ENCODE peak calls at places on chromosomes 1 and 21, in four cellular contexts. J is kidney, Y is neural progenitor cell, M is MM.1S. B is an unnamed sample.

GRCh38 chr1:5001466-5001865 is 347.1 kb downstream of the AJAP1 start:
- DNase-seq in Y (peak; percentile 74), M (no peak), J (no peak), B (peak; percentile 82)

GRCh38 chr1:167166703-167167100 is 54.0 kb upstream of the POU2F1 start:
- DNase-seq in Y (no peak), J (no peak), M (no peak), B (no peak)

GRCh38 chr1:246117066-246117791 is 389.9 kb downstream of the SMYD3 start:
- DNase-seq in Y (peak; percentile 60), M (peak; percentile 31), J (no peak), B (peak; percentile 75)

GRCh38 chr1:227947678-227948492 is at the start of gene WNT9A:
- DNase-seq in J (peak; percentile 84), Y (peak; percentile 94), M (no peak), B (peak; percentile 87)

GRCh38 chr21:32064511-32064910 is 191.7 kb downstream of the HUNK start:
- DNase-seq in J (no peak), Y (no peak), M (no peak), B (no peak)

GRCh38 chr1:84675631-84676030 is 14.6 kb downstream of the SSX2IP start:
- DNase-seq in Y (no peak), J (no peak), M (no peak), B (no peak)

GRCh38 chr1:108758782-108759181 is 12.3 kb downstream of the STXBP3 start:
- DNase-seq in Y (no peak), J (no peak), M (no peak), B (no peak)

GRCh38 chr1:162151900-162152829 is 82.7 kb downstream of the NOS1AP start:
- DNase-seq in J (no peak), Y (no peak), M (no peak), B (no peak)

GRCh38 chr1:67760030-67760821 is 73.0 kb downstream of the GNG12 start:
- DNase-seq in M (peak; percentile 94), J (no peak), Y (peak; percentile 77), B (peak; percentile 86)

GRCh38 chr1:165129568-165130164 is 226.8 kb downstream of the LMX1A start:
- DNase-seq in Y (peak; percentile 93), M (peak; percentile 94), J (peak; percentile 76), B (peak; percentile 96)

GRCh38 chr1:47805020-47805419 is 192.2 kb downstream of the TRABD2B start:
- DNase-seq in Y (no peak), J (no peak), M (no peak), B (no peak)

GRCh38 chr1:248821101-248821500 is 4.6 kb downstream of the SH3BP5L start:
- DNase-seq in Y (no peak), J (no peak), M (no peak), B (no peak)

GRCh38 chr1:4509206-4509605 is 145.2 kb upstream of the AJAP1 start:
- DNase-seq in J (no peak), Y (no peak), M (no peak), B (no peak)

GRCh38 chr1:167957710-167958109 is 20.8 kb upstream of the MPC2 start:
- DNase-seq in M (no peak), J (no peak), Y (no peak), B (no peak)

GRCh38 chr1:25086518-25087079 is 145.7 kb downstream of the SYF2 start:
- DNase-seq in J (no peak), M (no peak), Y (no peak), B (no peak)

GRCh38 chr1:165855010-165855838 is 27.8 kb downstream of the UCK2 start:
- DNase-seq in J (no peak), M (no peak), Y (no peak), B (no peak)

GRCh38 chr1:45730075-45730779 is 20.2 kb downstream of the IPP start:
- DNase-seq in Y (no peak), M (no peak), J (no peak), B (no peak)

GRCh38 chr1:67005068-67005467 is 48.9 kb downstream of the SLC35D1 start:
- DNase-seq in Y (no peak), J (no peak), M (no peak), B (no peak)

GRCh38 chr1:167365360-167365759 is 144.7 kb downstream of the POU2F1 start:
- DNase-seq in Y (no peak), J (no peak), M (no peak), B (no peak)

GRCh38 chr1:155472491-155472890 is 90.1 kb downstream of the ASH1L start:
- DNase-seq in M (no peak), J (no peak), Y (no peak), B (no peak)

GRCh38 chr1:74683656-74684055 is 10.1 kb upstream of the ERICH3 start:
- DNase-seq in Y (no peak), M (no peak), J (no peak), B (no peak)

GRCh38 chr1:205417884-205418283 is 4.0 kb downstream of the LEMD1 start:
- DNase-seq in M (no peak), Y (no peak), J (no peak), B (peak; percentile 29)

GRCh38 chr1:911875-912739 is 11.6 kb upstream of the SAMD11 start:
- DNase-seq in Y (peak; percentile 1), M (no peak), J (peak; percentile 55), B (peak; percentile 32)

GRCh38 chr21:34900376-34900775 is 148.7 kb downstream of the RUNX1 start:
- DNase-seq in M (no peak), Y (no peak), J (no peak), B (no peak)

DNA sequence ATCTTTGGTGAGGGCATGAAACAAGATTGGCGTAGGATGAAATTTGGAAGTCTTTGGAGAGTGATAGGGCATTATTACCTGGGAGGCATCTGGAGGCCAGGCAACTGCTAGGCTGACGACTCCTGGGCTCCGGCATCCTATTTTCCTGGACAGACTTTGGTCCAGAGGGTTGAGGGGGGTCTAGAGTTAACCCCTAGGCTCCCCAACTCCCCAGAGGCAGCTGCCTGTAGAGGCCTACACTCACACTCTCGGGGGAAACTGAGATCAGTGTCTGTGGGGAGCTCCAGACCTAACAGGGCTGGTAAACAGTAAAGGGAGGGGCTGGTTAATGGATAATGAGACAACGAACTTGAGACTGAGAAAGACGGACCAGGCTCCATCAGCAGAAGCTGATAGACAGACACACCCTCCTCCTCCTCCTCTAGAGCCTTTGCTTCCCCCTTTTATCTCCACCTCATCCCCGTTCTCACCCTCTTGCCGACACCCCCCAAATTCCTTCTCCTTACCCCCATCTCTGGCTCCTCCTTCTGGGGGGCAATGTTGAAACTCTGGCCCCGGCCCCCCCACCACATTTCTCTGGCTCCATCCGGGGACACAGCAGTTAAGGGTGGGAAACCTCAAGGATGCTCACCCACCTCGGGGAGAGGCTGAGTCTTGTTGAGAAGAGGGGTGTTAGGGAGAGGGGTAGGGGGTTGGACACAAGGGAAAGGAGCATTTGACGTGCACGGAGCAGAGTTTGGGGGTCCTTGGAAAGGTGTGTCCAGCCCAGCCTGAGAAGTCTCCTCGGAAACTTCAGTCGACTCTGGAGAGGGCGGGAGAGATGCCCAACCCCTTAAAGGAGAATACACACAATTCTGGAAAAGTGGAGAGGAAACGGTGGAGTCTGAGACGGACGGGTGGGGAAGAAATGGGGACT is at the start of gene MTMR11:
- DNase-seq in J (no peak), Y (peak; percentile 23), M (no peak), B (peak; percentile 67)
- H3K9ac ChIP-seq in J (no peak within 1 kb of the TSS), Y (no peak within 1 kb of the TSS), M (peak within 1 kb of the TSS; percentile 2), B (no peak within 1 kb of the TSS)

DNA sequence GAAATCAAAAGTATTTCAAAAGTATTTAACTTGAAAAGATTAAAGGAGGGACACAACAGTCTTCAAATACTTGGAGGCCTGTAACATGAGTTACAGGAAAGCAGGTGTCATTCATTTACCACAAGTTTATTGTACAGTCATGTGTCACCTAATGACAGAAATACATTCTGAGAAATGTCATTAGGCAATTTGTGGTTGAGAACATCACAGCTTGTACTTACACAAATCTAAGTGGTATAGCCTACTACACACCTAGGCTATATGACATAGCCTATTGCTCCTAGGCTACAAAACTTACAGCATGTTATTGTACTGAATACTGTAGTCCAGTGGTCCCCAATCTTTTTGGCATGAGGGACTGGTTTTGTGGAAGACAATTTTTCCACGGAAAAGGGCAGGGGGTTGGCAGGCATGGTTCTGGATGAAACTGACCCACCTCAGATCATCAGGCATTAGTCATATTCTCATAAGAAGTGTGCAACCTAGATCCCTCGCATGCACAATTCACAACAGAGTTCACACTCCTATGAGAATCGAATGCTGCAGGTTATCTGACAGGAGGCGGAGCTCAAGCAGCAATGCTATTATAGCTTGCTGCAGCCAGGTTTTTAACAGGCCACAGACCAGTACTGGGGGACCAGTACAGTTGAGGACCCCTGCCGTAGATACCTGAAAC is 25.0 kb upstream of the PHTF1 start:
- DNase-seq in M (peak; percentile 72), J (no peak), Y (no peak), B (no peak)
- H3K4me1 ChIP-seq in M (peaks cover 59% of the 10 kb centered on the region), J (peaks cover 14% of the 10 kb centered on the region), Y (peaks cover 14% of the 10 kb centered on the region), B (no peaks in the 10 kb centered on the region)

GRCh38 chr1:63901094-63901493 is 127.3 kb downstream of the ROR1 start:
- DNase-seq in M (no peak), J (no peak), Y (no peak), B (no peak)

GRCh38 chr1:63902844-63903589 is 129.2 kb downstream of the ROR1 start:
- DNase-seq in M (no peak), Y (no peak), J (no peak), B (no peak)

GRCh38 chr1:63904826-63905225 is 131.0 kb downstream of the ROR1 start:
- DNase-seq in J (no peak), M (no peak), Y (no peak), B (peak; percentile 60)

GRCh38 chr1:63906053-63906704 is 132.4 kb downstream of the ROR1 start:
- DNase-seq in J (no peak), M (no peak), Y (peak; percentile 42), B (peak; percentile 56)

DNA sequence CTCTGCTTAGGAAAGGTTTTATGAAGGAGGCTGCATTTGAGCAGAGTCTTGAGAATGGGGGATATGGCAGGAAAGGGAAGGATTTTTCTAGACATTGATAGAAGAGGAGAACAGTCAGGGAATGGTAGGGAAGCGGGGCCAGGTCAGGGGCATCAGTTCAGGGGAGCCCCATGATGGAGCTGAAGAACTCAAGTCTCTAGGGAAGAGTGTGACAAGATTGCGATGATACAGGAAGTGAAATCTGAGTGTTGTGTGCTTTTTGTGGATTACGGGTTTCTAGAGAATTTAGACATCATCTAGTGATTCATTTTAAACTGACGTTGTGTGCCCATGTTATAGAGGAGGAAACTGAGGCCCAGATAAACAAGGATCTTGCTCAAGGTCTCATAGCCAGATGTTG is 130.1 kb downstream of the ROR1 start:
- DNase-seq in J (no peak), M (no peak), Y (no peak), B (no peak)
- H3K27ac ChIP-seq in J (no peak overlapping the region), M (no peak overlapping the region), Y (no peak overlapping the region), B (no peak overlapping the region)

GRCh38 chr1:236082511-236082910 is 17.6 kb upstream of the NID1 start:
- DNase-seq in Y (no peak), M (no peak), J (no peak), B (no peak)
- H3K9ac ChIP-seq in Y (no peak overlapping the region), M (no peak overlapping the region), J (no peak overlapping the region), B (no peak overlapping the region)

GRCh38 chr1:93614550-93615200 is 67.0 kb downstream of the BCAR3 start:
- DNase-seq in M (no peak), Y (no peak), J (no peak), B (peak; percentile 52)

GRCh38 chr1:93616221-93616995 is 65.2 kb downstream of the BCAR3 start:
- DNase-seq in M (no peak), J (no peak), Y (peak; percentile 17), B (peak; percentile 78)

GRCh38 chr1:93613895-93614294 is 67.7 kb downstream of the BCAR3 start:
- DNase-seq in M (no peak), Y (peak; percentile 34), J (no peak), B (peak; percentile 55)

GRCh38 chr1:93616996-93617669 is 64.5 kb downstream of the BCAR3 start:
- DNase-seq in Y (no peak), M (no peak), J (no peak), B (no peak)

GRCh38 chr1:93615201-93616150 is 66.2 kb downstream of the BCAR3 start:
- DNase-seq in Y (no peak), J (no peak), M (no peak), B (peak; percentile 93)
- H3K4me1 ChIP-seq in Y (peaks cover 50% of the 10 kb centered on the region), J (peaks cover 45% of the 10 kb centered on the region), M (no peaks in the 10 kb centered on the region), B (peaks cover 44% of the 10 kb centered on the region)

GRCh38 chr1:20717452-20718342 is at the start of gene KIF17:
- DNase-seq in J (peak; percentile 93), M (peak; percentile 64), Y (peak; percentile 95), B (peak; percentile 91)
- H3K27ac ChIP-seq in J (no peak within 1 kb of the TSS), M (no peak within 1 kb of the TSS), Y (no peak within 1 kb of the TSS), B (no peak within 1 kb of the TSS)